ENCODE peak calls at places on chromosomes 13 and 19, in seven cellular contexts. S is OCI-LY7; R is EL; Z is GM04504; C is thoracic aorta; N is dermis microvascular lymphatic vessel endothelial cell; O is activated CD4-positive, alpha-beta T cell treated with anti-CD3 and anti-CD28 coated beads for 24 hours. U is an unnamed sample.

GRCh38 chr13:28099396-28100148 is 804 bp downstream of the FLT3 start:
- DNase-seq in S (no peak), R (no peak), Z (no peak), C (no peak), N (no peak), O (no peak), U (no peak)

GRCh38 chr19:29785955-29786589 is 25.7 kb upstream of the CCNE1 start:
- DNase-seq in S (peak), R (peak), Z (no peak), C (no peak), N (no peak), O (no peak), U (peak)

GRCh38 chr13:105327727-105328126 is 1207.7 kb downstream of the EFNB2 start:
- DNase-seq in S (no peak), R (peak), Z (no peak), C (no peak), N (no peak), O (no peak), U (no peak)

GRCh38 chr13:31105020-31105800 is 56.5 kb downstream of the HSPH1 start:
- DNase-seq in S (no peak), R (no peak), Z (no peak), C (no peak), N (no peak), O (no peak), U (no peak)

GRCh38 chr19:19480688-19481087 is 34.7 kb downstream of the TSSK6 start:
- DNase-seq in S (no peak), R (no peak), Z (no peak), C (no peak), N (no peak), O (no peak), U (no peak)

GRCh38 chr13:47463726-47464125 is 537.3 kb downstream of the SUCLA2 start:
- DNase-seq in S (no peak), R (peak), Z (no peak), C (no peak), N (no peak), O (no peak), U (no peak)

GRCh38 chr19:2629491-2630351 is 72.8 kb downstream of the GNG7 start:
- DNase-seq in S (no peak), R (no peak), Z (no peak), C (no peak), N (peak), O (no peak), U (no peak)

GRCh38 chr13:31725841-31726240 is 13.5 kb upstream of the RXFP2 start:
- DNase-seq in S (no peak), R (peak), Z (no peak), C (no peak), N (no peak), O (no peak), U (no peak)

GRCh38 chr13:51397262-51397933 is 55.4 kb downstream of the INTS6 start:
- DNase-seq in S (no peak), R (peak), Z (peak), C (peak), N (no peak), O (no peak), U (no peak)

GRCh38 chr13:77326905-77327604 is at the start of gene MYCBP2:
- DNase-seq in S (peak), R (peak), Z (peak), C (peak), N (peak), O (peak), U (peak)

GRCh38 chr19:1837625-1838105 is 10.6 kb downstream of the REXO1 start:
- DNase-seq in S (peak), R (peak), Z (no peak), C (no peak), N (peak), O (no peak), U (peak)

GRCh38 chr19:30338878-30339623 is 33.1 kb upstream of the ZNF536 start:
- DNase-seq in S (no peak), R (no peak), Z (no peak), C (no peak), N (no peak), O (no peak), U (no peak)

GRCh38 chr19:37362733-37363132 is 8.2 kb upstream of the ZNF527 start:
- DNase-seq in S (peak), R (no peak), Z (no peak), C (no peak), N (no peak), O (no peak), U (no peak)

GRCh38 chr19:50242586-50242985 is 39.2 kb downstream of the MYH14 start:
- DNase-seq in S (no peak), R (no peak), Z (no peak), C (no peak), N (no peak), O (no peak), U (no peak)

GRCh38 chr19:46639356-46640061 is 3.5 kb upstream of the GNG8 start:
- DNase-seq in S (no peak), R (peak), Z (peak), C (no peak), N (no peak), O (no peak), U (no peak)

U was measured in GM19239.